ENCODE peak calls at places on chromosome 4, in seven cellular contexts. F, G, D, E, R, Q and H are unnamed samples.

GRCh38 chr4:30720656-30721352 is 635 bp downstream of the PCDH7 start:
- DNase-seq in F (no peak), G (peak; percentile 69), D (peak; percentile 55), E (no peak), R (no peak), Q (no peak), H (no peak)

GRCh38 chr4:71785957-71786356 is 2.1 kb upstream of the GC start:
- DNase-seq in F (no peak), G (no peak), D (no peak), E (no peak), R (no peak), Q (no peak), H (no peak)

GRCh38 chr4:94536049-94536448 is 84.3 kb downstream of the PDLIM5 start:
- DNase-seq in F (peak; percentile 30), G (no peak), D (no peak), E (no peak), R (no peak), Q (no peak), H (no peak)

GRCh38 chr4:182207806-182208483 is 35.3 kb upstream of the TENM3 start:
- DNase-seq in F (no peak), G (no peak), D (no peak), E (no peak), R (no peak), Q (no peak), H (peak; percentile 15)

GRCh38 chr4:154868423-154869194 is 87.5 kb downstream of the RBM46 start:
- DNase-seq in F (no peak), G (no peak), D (no peak), E (no peak), R (no peak), Q (no peak), H (no peak)

GRCh38 chr4:23697722-23698121 is 192.1 kb downstream of the PPARGC1A start:
- DNase-seq in F (no peak), G (no peak), D (no peak), E (no peak), R (no peak), Q (no peak), H (no peak)

GRCh38 chr4:60934896-60935295 is 265.2 kb upstream of the ADGRL3 start:
- DNase-seq in F (no peak), G (no peak), D (no peak), E (no peak), R (no peak), Q (no peak), H (no peak)

GRCh38 chr4:26749867-26750266 is 110.8 kb upstream of the STIM2 start:
- DNase-seq in F (no peak), G (no peak), D (no peak), E (no peak), R (no peak), Q (no peak), H (no peak)

GRCh38 chr4:44660396-44660795 is 9.0 kb upstream of the YIPF7 start:
- DNase-seq in F (no peak), G (no peak), D (no peak), E (no peak), R (no peak), Q (no peak), H (no peak)

GRCh38 chr4:110164856-110165255 is 33.6 kb downstream of the ELOVL6 start:
- DNase-seq in F (no peak), G (no peak), D (no peak), E (no peak), R (no peak), Q (no peak), H (no peak)
- TF ChIP-seq SIN3A in F (no peak), G (no peak), D (no peak), E (no peak), R (no peak), Q (no peak), H (no peak)

DNA sequence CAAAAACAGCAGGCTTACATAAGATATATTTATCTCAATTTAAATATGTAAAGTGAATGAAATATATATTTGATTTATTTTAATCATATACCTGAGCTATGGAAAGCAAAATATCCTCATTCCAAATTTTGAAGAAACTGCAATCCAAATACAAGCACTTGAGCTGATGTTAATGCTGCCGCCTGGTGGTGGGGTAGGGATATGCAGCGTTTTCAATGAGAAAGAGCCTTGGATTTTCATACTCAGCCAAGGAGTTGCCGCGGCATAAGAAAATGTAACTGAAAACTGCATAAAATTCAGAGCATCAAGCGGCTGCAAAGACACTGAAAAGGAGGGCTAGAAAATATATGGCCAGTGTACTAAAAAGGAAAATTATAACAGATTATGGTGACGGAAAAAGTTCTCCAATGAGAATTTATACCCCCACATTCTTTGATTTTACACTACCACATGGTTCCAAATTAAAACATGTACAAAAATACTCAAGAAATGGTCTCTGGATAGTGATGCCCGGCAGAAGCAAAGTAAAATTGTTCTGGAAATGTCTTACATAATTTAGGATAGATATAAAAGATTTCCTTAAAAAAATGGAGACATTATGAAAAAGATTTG is 660.3 kb upstream of the PITX2 start:
- DNase-seq in F (peak; percentile 41), G (peak; percentile 85), D (peak; percentile 30), E (peak; percentile 39), R (peak; percentile 65), Q (no peak), H (peak; percentile 39)
- TF ChIP-seq SIN3A in F (no peak), G (no peak), D (no peak), E (no peak), R (no peak), Q (no peak), H (no peak)

DNA sequence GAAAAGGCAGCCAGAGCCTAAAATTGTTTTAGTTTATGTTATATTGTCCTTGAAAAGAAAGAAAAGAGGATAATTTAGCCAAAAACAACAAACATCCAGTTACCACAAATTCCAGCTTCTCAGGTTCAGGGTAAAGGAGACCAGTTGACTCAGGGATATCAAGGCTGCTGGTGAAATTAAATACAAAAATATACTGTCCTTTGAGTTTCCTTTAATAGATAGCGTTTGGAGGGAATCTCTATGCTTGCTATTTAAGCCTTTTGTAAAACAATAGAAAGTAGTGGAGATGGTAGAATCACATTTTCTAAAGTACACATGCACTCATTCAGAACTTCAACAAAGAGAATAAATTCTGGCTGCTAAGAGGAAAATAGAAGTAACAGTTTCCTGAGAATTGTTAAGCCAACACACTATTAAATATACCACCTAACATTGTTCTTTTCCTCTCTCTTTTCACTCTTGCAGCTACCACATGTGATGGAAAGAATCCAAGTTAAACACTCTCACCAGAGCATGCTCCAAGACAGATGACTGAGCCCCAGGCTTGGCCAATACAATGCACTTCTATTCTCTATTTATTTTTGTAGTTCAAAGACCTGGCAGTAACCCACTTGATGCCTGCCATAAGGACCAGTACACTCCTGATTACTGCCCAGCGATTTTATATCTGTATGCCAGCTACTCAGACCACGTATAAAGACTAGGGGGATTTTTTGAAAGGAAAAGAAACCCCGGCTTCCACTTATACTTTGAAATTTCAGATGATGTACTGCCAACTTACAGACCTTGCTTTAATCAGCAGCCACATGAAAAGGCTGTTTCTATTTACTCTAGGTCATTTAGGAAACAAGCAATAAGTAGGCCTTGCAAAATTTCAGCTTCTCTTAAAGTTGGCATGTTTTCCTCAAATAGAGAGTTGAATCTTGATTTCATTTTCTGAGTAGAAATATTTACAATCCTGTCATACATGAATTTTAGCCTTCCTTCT is 756.9 kb downstream of the FAT4 start:
- DNase-seq in F (no peak), G (no peak), D (peak; percentile 22), E (peak; percentile 11), R (no peak), Q (no peak), H (no peak)
- TF ChIP-seq SIN3A in F (no peak), G (no peak), D (no peak), E (no peak), R (no peak), Q (no peak), H (no peak)

GRCh38 chr4:185086053-185086452 is 57.0 kb upstream of the SLC25A4 start:
- DNase-seq in F (peak; percentile 14), G (no peak), D (no peak), E (no peak), R (no peak), Q (no peak), H (no peak)
- TF ChIP-seq SIN3A in F (no peak), G (no peak), D (no peak), E (no peak), R (no peak), Q (no peak), H (no peak)

GRCh38 chr4:7423391-7423790 is 11.3 kb downstream of the PSAPL1 start:
- DNase-seq in F (no peak), G (peak; percentile 4), D (peak; percentile 16), E (no peak), R (no peak), Q (no peak), H (no peak)

GRCh38 chr4:7425171-7425570 is 9.6 kb downstream of the PSAPL1 start:
- DNase-seq in F (no peak), G (peak; percentile 35), D (peak; percentile 16), E (no peak), R (no peak), Q (no peak), H (no peak)

GRCh38 chr4:7424553-7425111 is 10.1 kb downstream of the PSAPL1 start:
- DNase-seq in F (no peak), G (peak; percentile 43), D (peak; percentile 22), E (no peak), R (no peak), Q (no peak), H (no peak)

GRCh38 chr4:7422898-7423180 is 11.9 kb downstream of the PSAPL1 start:
- DNase-seq in F (no peak), G (no peak), D (peak; percentile 16), E (no peak), R (no peak), Q (no peak), H (no peak)

DNA sequence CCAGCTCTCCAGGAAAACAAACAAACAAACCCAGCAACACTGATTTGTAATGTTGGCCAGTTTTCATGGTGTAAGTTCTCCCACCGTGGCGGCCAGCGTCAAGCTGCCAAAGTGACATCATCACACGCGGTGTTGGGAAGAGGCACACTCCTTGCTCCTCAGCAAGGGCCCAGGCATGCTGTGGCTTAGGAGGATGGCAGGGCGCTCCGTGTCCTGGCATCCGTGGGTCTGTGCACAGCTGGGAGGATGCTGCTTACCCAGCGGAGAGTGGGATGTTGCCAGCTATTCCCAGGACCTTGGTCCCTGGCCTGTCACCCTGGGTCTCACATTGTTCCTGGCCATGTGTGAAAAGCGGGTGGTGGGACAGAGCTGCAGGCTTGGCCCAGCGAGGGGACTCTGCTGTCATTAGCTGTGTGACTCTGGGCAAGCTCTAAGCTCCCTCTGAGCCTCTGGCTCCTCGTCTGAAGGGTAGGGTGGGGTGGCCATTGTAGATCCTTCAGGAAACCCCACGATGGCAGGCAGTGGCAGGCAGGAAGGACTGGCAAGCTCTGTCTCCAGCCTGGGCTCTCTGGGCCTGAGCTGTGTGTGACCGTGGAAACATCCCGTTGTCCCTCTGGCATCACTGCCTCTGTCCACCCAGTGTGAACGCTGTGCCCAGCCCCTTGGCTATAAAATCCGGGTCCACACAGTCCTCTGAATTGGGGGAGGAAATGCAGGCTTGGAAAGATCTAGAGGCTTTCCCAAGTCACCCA is 10.8 kb downstream of the PSAPL1 start:
- DNase-seq in F (no peak), G (peak; percentile 44), D (peak; percentile 24), E (no peak), R (no peak), Q (no peak), H (no peak)
- TF ChIP-seq SIN3A in F (no peak), G (no peak), D (no peak), E (no peak), R (no peak), Q (no peak), H (no peak)

GRCh38 chr4:133493776-133494175 is 344.7 kb downstream of the PCDH10 start:
- DNase-seq in F (no peak), G (no peak), D (no peak), E (no peak), R (no peak), Q (no peak), H (no peak)
- TF ChIP-seq SIN3A in F (no peak), G (no peak), D (no peak), E (no peak), R (no peak), Q (no peak), H (no peak)